ENCODE peak calls at places on chromosomes 12 and 14, in six cellular contexts. One of them, this sample, is unnamed.

GRCh38 chr12:92971869-92972524 is 42.9 kb upstream of the EEA1 start:
- DNase-seq in CD4-positive, alpha-beta T cell: no peak
- DNase-seq in sigmoid colon: no peak
- DNase-seq in glomerular endothelial cell: no peak
- DNase-seq in esophagus squamous epithelium: no peak
- DNase-seq in amygdala: no peak
- DNase-seq in this sample: no peak

GRCh38 chr14:64117671-64118402 is 176.3 kb downstream of the ESR2 start:
- DNase-seq in CD4-positive, alpha-beta T cell: no peak
- DNase-seq in sigmoid colon: no peak
- DNase-seq in glomerular endothelial cell: no peak
- DNase-seq in esophagus squamous epithelium: no peak
- DNase-seq in amygdala: no peak
- DNase-seq in this sample: no peak

GRCh38 chr12:9702239-9702638 is 30.7 kb downstream of the CLECL1 start:
- DNase-seq in CD4-positive, alpha-beta T cell: peak
- DNase-seq in sigmoid colon: no peak
- DNase-seq in glomerular endothelial cell: no peak
- DNase-seq in esophagus squamous epithelium: no peak
- DNase-seq in amygdala: no peak
- DNase-seq in this sample: no peak

GRCh38 chr12:114729731-114730130 is 45.8 kb upstream of the TBX3 start:
- DNase-seq in CD4-positive, alpha-beta T cell: no peak
- DNase-seq in sigmoid colon: no peak
- DNase-seq in glomerular endothelial cell: no peak
- DNase-seq in esophagus squamous epithelium: no peak
- DNase-seq in amygdala: no peak
- DNase-seq in this sample: no peak

GRCh38 chr14:75563931-75564330 is 14.5 kb upstream of the FLVCR2 start:
- DNase-seq in CD4-positive, alpha-beta T cell: no peak
- DNase-seq in sigmoid colon: no peak
- DNase-seq in glomerular endothelial cell: no peak
- DNase-seq in esophagus squamous epithelium: no peak
- DNase-seq in amygdala: no peak
- DNase-seq in this sample: no peak

GRCh38 chr12:120090626-120091295 is 25.8 kb downstream of the RAB35 start:
- DNase-seq in CD4-positive, alpha-beta T cell: no peak
- DNase-seq in sigmoid colon: no peak
- DNase-seq in glomerular endothelial cell: no peak
- DNase-seq in esophagus squamous epithelium: no peak
- DNase-seq in amygdala: no peak
- DNase-seq in this sample: no peak

GRCh38 chr12:50166776-50167025 is 468 bp downstream of the CERS5 start:
- DNase-seq in CD4-positive, alpha-beta T cell: no peak
- DNase-seq in sigmoid colon: peak
- DNase-seq in glomerular endothelial cell: no peak
- DNase-seq in esophagus squamous epithelium: no peak
- DNase-seq in amygdala: no peak
- DNase-seq in this sample: no peak

GRCh38 chr12:28024231-28024995 is 51.9 kb upstream of the PTHLH start:
- DNase-seq in CD4-positive, alpha-beta T cell: no peak
- DNase-seq in sigmoid colon: no peak
- DNase-seq in glomerular endothelial cell: no peak
- DNase-seq in esophagus squamous epithelium: no peak
- DNase-seq in amygdala: no peak
- DNase-seq in this sample: no peak

GRCh38 chr14:93056166-93056839 is 59.4 kb downstream of the ITPK1 start:
- DNase-seq in CD4-positive, alpha-beta T cell: no peak
- DNase-seq in sigmoid colon: no peak
- DNase-seq in glomerular endothelial cell: no peak
- DNase-seq in esophagus squamous epithelium: no peak
- DNase-seq in amygdala: no peak
- DNase-seq in this sample: no peak

GRCh38 chr12:50246873-50247612 is 36.3 kb downstream of the LIMA1 start:
- DNase-seq in CD4-positive, alpha-beta T cell: no peak
- DNase-seq in sigmoid colon: peak
- DNase-seq in glomerular endothelial cell: no peak
- DNase-seq in esophagus squamous epithelium: no peak
- DNase-seq in amygdala: peak
- DNase-seq in this sample: peak

GRCh38 chr12:91361864-91362263 is 179.2 kb upstream of the DCN start:
- DNase-seq in CD4-positive, alpha-beta T cell: no peak
- DNase-seq in sigmoid colon: no peak
- DNase-seq in glomerular endothelial cell: no peak
- DNase-seq in esophagus squamous epithelium: no peak
- DNase-seq in amygdala: no peak
- DNase-seq in this sample: no peak

GRCh38 chr14:78982551-78982950 is 812.4 kb downstream of the NRXN3 start:
- DNase-seq in CD4-positive, alpha-beta T cell: no peak
- DNase-seq in sigmoid colon: no peak
- DNase-seq in glomerular endothelial cell: no peak
- DNase-seq in esophagus squamous epithelium: no peak
- DNase-seq in amygdala: no peak
- DNase-seq in this sample: no peak

GRCh38 chr14:101445278-101445677 is 116.0 kb upstream of the DIO3 start:
- DNase-seq in CD4-positive, alpha-beta T cell: no peak
- DNase-seq in sigmoid colon: no peak
- DNase-seq in glomerular endothelial cell: no peak
- DNase-seq in esophagus squamous epithelium: no peak
- DNase-seq in amygdala: no peak
- DNase-seq in this sample: no peak

GRCh38 chr12:46071769-46072624 is 81.6 kb upstream of the SCAF11 start:
- DNase-seq in CD4-positive, alpha-beta T cell: peak
- DNase-seq in sigmoid colon: peak
- DNase-seq in glomerular endothelial cell: peak
- DNase-seq in esophagus squamous epithelium: no peak
- DNase-seq in amygdala: no peak
- DNase-seq in this sample: peak

GRCh38 chr12:14775652-14776020 is 27.6 kb downstream of the WBP11 start:
- DNase-seq in CD4-positive, alpha-beta T cell: no peak
- DNase-seq in sigmoid colon: no peak
- DNase-seq in glomerular endothelial cell: no peak
- DNase-seq in esophagus squamous epithelium: no peak
- DNase-seq in amygdala: no peak
- DNase-seq in this sample: no peak

GRCh38 chr12:105759172-105759571 is 379.6 kb downstream of the NUAK1 start:
- DNase-seq in CD4-positive, alpha-beta T cell: no peak
- DNase-seq in sigmoid colon: no peak
- DNase-seq in glomerular endothelial cell: no peak
- DNase-seq in esophagus squamous epithelium: no peak
- DNase-seq in amygdala: no peak
- DNase-seq in this sample: no peak

GRCh38 chr14:68968051-68968450 is 11.1 kb downstream of the ACTN1 start:
- DNase-seq in CD4-positive, alpha-beta T cell: peak
- DNase-seq in sigmoid colon: peak
- DNase-seq in glomerular endothelial cell: no peak
- DNase-seq in esophagus squamous epithelium: no peak
- DNase-seq in amygdala: no peak
- DNase-seq in this sample: no peak

GRCh38 chr12:47886471-47887240 is 18.1 kb downstream of the VDR start:
- DNase-seq in CD4-positive, alpha-beta T cell: no peak
- DNase-seq in sigmoid colon: no peak
- DNase-seq in glomerular endothelial cell: no peak
- DNase-seq in esophagus squamous epithelium: no peak
- DNase-seq in amygdala: no peak
- DNase-seq in this sample: no peak

GRCh38 chr14:102539544-102540309 is 30.2 kb upstream of the ANKRD9 start:
- DNase-seq in CD4-positive, alpha-beta T cell: no peak
- DNase-seq in sigmoid colon: no peak
- DNase-seq in glomerular endothelial cell: no peak
- DNase-seq in esophagus squamous epithelium: no peak
- DNase-seq in amygdala: no peak
- DNase-seq in this sample: no peak

GRCh38 chr12:879641-880040 is 69.9 kb downstream of the RAD52 start:
- DNase-seq in CD4-positive, alpha-beta T cell: no peak
- DNase-seq in sigmoid colon: no peak
- DNase-seq in glomerular endothelial cell: no peak
- DNase-seq in esophagus squamous epithelium: no peak
- DNase-seq in amygdala: no peak
- DNase-seq in this sample: no peak

GRCh38 chr12:47021298-47021697 is 58.1 kb upstream of the PCED1B start:
- DNase-seq in CD4-positive, alpha-beta T cell: no peak
- DNase-seq in sigmoid colon: no peak
- DNase-seq in glomerular endothelial cell: peak
- DNase-seq in esophagus squamous epithelium: no peak
- DNase-seq in amygdala: no peak
- DNase-seq in this sample: peak

GRCh38 chr12:163406-163986 is 50.5 kb downstream of the SLC6A12 start:
- DNase-seq in CD4-positive, alpha-beta T cell: no peak
- DNase-seq in sigmoid colon: no peak
- DNase-seq in glomerular endothelial cell: no peak
- DNase-seq in esophagus squamous epithelium: no peak
- DNase-seq in amygdala: no peak
- DNase-seq in this sample: no peak

This sample was measured in tibial nerve.